ENCODE peak calls at places on chromosomes 12 and 14, in seven cellular contexts. N is HCT116, C is SK-N-MC, G is fibroblast of lung, M is GM23248, I is MM.1S, X is hepatocyte. E is an unnamed sample.

GRCh38 chr14:65639216-65639615 is 226.7 kb downstream of the FUT8 start:
- DNase-seq in C (peak), X (no peak), M (no peak), G (peak), N (no peak), I (no peak), E (no peak)

GRCh38 chr14:35299708-35300107 is 7.5 kb downstream of the PSMA6 start:
- DNase-seq in X (no peak), G (no peak), C (no peak), M (peak), I (no peak), N (no peak), E (no peak)

GRCh38 chr14:100891501-100892445 is 11.7 kb downstream of the RTL1 start:
- DNase-seq in M (no peak), C (no peak), I (no peak), X (no peak), N (no peak), G (no peak), E (no peak)

GRCh38 chr12:121893901-121894540 is 5.4 kb downstream of the PSMD9 start:
- DNase-seq in M (peak), I (peak), N (no peak), X (peak), G (peak), C (no peak), E (peak)

GRCh38 chr14:51776102-51776894 is 84.1 kb upstream of the GNG2 start:
- DNase-seq in C (no peak), X (peak), I (peak), N (peak), G (peak), M (peak), E (peak)

GRCh38 chr14:71324767-71325272 is 417.6 kb downstream of the PCNX1 start:
- DNase-seq in G (peak), X (peak), I (no peak), C (peak), M (no peak), N (no peak), E (peak)

GRCh38 chr12:3076730-3077571 is at the start of gene TSPAN9:
- DNase-seq in I (peak), N (no peak), M (peak), X (peak), G (peak), C (no peak), E (peak)

GRCh38 chr14:71486274-71486673 is 446.0 kb upstream of the RGS6 start:
- DNase-seq in X (no peak), I (no peak), M (no peak), N (no peak), G (peak), C (no peak), E (no peak)

GRCh38 chr12:86261142-86261541 is 5.0 kb upstream of the MGAT4C start:
- DNase-seq in C (no peak), I (no peak), X (no peak), G (peak), M (peak), N (no peak), E (no peak)

GRCh38 chr12:1918875-1919236 is 404 bp upstream of the CACNA2D4 start:
- DNase-seq in I (no peak), X (no peak), M (no peak), N (no peak), C (no peak), G (no peak), E (no peak)

GRCh38 chr12:12451063-12451462 is 94.2 kb downstream of the BORCS5 start:
- DNase-seq in I (no peak), M (no peak), N (no peak), C (no peak), G (no peak), X (no peak), E (no peak)

GRCh38 chr14:71143391-71144290 is 236.4 kb downstream of the PCNX1 start:
- DNase-seq in C (no peak), G (peak), M (peak), N (no peak), X (peak), I (no peak), E (peak)

GRCh38 chr12:122001379-122002209 is 20.1 kb upstream of the BCL7A start:
- DNase-seq in G (no peak), C (no peak), N (no peak), M (no peak), X (no peak), I (no peak), E (no peak)

GRCh38 chr12:92505373-92506340 is 197.1 kb upstream of the PLEKHG7 start:
- DNase-seq in N (no peak), I (no peak), G (peak), M (peak), X (peak), C (no peak), E (no peak)

GRCh38 chr14:37585971-37586759 is 8.9 kb downstream of the FOXA1 start:
- DNase-seq in C (no peak), M (no peak), N (no peak), I (no peak), G (no peak), X (no peak), E (no peak)

GRCh38 chr14:37587438-37587837 is 7.6 kb downstream of the FOXA1 start:
- DNase-seq in M (no peak), G (no peak), X (no peak), N (no peak), I (no peak), C (no peak), E (no peak)

GRCh38 chr14:37587881-37588666 is 7.0 kb downstream of the FOXA1 start:
- DNase-seq in X (peak), N (no peak), C (no peak), I (no peak), G (no peak), M (peak), E (no peak)

GRCh38 chr14:37588667-37588955 is 6.4 kb downstream of the FOXA1 start:
- DNase-seq in I (no peak), M (no peak), N (no peak), X (peak), C (no peak), G (no peak), E (no peak)

DNA sequence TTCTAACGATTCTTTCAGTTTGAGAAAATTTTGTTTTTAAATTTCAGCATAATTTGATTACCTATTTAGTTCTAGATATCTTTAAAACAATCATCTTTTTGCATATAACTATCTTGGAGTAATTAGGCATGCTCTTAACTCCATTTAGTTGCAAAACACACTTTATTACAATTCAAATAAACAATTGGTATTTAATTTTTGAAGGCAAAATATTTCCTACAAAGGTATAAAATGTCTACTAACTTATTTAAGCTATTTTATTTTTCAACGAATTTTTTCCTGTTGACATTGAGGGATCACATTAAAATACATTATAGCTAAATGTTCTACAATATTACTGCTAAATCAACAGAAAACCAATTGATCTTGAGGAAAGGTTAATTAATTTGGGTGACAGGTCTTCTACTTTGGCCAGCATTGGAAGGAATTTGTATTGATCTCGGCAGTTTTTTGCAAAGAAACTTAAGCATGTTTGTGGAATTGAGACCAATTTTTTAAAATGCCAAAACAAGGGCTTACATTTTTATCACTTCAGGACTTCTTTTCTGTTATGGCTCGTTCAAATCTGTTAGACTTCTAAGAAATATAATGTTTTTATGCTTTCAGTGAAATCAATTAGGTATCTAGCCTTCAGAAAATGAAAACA is 8.1 kb downstream of the FOXA1 start:
- DNase-seq in X (no peak), N (no peak), C (no peak), I (no peak), M (no peak), G (no peak), E (no peak)
- TF ChIP-seq EZH2 in X (peak), N (no peak), C (no peak), I (no peak), M (peak), G (peak), E (no peak)

GRCh38 chr14:56821807-56822615 is 11.7 kb upstream of the OTX2 start:
- DNase-seq in N (no peak), I (no peak), G (no peak), C (no peak), M (no peak), X (no peak), E (peak)
- H3K27ac ChIP-seq in N (no peak), I (no peak), G (no peak), C (peak), M (no peak), X (no peak), E (peak)

GRCh38 chr14:103138483-103139370 is 15.5 kb downstream of the TNFAIP2 start:
- DNase-seq in N (no peak), C (no peak), G (no peak), M (no peak), I (no peak), X (no peak), E (no peak)
- TF ChIP-seq EZH2 in N (no peak), C (no peak), G (no peak), M (no peak), I (no peak), X (no peak), E (no peak)

GRCh38 chr12:79773896-79774295 is 83.1 kb upstream of the PAWR start:
- DNase-seq in G (no peak), I (no peak), N (no peak), M (no peak), C (no peak), X (no peak), E (no peak)

GRCh38 chr12:79769860-79770485 is 79.2 kb upstream of the PAWR start:
- DNase-seq in X (no peak), M (no peak), I (no peak), N (no peak), C (no peak), G (no peak), E (no peak)

GRCh38 chr12:79765157-79765556 is 74.4 kb upstream of the PAWR start:
- DNase-seq in G (peak), I (no peak), N (no peak), M (no peak), X (no peak), C (no peak), E (no peak)

GRCh38 chr12:79766705-79767464 is 76.1 kb upstream of the PAWR start:
- DNase-seq in C (no peak), I (no peak), X (no peak), G (peak), N (no peak), M (peak), E (no peak)

GRCh38 chr12:79769189-79769859 is 78.6 kb upstream of the PAWR start:
- DNase-seq in I (no peak), M (no peak), C (no peak), G (no peak), X (no peak), N (no peak), E (no peak)
- H3K27ac ChIP-seq in I (no peak), M (no peak), C (no peak), G (no peak), X (no peak), N (no peak), E (no peak)

DNA sequence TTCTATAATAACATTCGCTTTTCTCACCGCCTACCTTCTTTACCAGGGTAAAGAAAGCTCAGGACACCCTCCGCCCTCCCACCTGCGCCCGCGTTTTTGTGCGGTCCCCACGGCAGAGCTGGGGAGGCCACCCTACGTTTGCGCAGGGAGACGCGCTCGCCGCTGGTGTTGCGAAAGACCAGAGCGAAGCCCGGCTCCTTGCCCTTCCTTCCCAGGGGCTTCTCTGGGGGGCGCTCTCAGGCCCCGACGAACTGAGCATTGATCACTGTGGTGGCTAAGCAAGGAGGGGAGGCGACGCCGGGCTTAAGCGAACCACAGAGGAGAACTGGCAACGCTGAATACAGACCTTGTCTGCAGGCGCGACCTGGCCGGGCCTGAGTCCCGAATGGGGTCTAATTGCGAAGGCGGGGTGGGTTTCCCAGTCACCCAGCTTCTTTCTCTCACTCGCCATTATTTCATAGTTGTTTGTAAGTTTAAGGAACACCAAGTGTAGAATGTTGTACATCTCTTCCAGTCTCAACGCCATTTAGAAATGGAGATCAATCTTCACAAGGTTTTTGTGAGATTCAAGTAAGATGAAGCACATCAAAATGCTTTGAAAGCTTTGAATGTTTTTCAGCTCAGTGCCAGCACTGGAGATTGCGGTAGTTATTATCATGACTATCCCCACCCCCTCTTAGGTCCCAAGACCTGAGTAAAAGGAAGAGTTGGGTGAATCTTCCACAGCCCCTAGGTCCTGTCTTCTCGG is 1.7 kb upstream of the NKX2-1 start:
- DNase-seq in C (no peak), G (no peak), N (no peak), M (no peak), X (no peak), I (no peak), E (no peak)
- TF ChIP-seq EZH2 in C (no peak), G (peak), N (no peak), M (no peak), X (peak), I (no peak), E (peak)

DNA sequence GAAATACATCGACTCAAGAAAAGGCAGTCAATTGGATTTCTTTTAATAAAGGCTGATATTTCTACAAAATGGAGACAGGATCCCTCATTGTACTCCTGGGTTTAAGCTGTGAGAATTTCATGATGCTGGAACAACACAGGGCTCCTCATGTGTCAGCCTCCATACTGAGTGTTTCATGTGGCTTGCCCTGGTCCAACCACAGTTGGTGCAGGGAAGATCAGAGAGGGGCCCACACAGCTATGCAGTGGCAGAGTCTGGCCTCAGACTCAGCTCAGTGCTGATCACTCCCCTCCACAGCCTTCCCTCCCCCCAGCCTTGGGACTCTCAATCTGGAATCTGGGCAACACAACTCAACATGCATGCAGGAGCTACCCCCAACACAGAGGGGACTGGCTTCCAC is 122.5 kb upstream of the OVCH1 start:
- DNase-seq in X (no peak), C (no peak), I (no peak), M (no peak), G (no peak), N (no peak), E (no peak)
- H3K27ac ChIP-seq in X (no peak), C (no peak), I (no peak), M (no peak), G (no peak), N (no peak), E (no peak)

GRCh38 chr14:92687681-92688433 is 60.6 kb downstream of the LGMN start:
- DNase-seq in M (no peak), C (no peak), N (no peak), X (peak), I (no peak), G (peak), E (no peak)
- TF ChIP-seq EZH2 in M (no peak), C (no peak), N (no peak), X (no peak), I (no peak), G (no peak), E (no peak)

GRCh38 chr14:45128963-45129629 is 5.2 kb downstream of the FKBP3 start:
- DNase-seq in N (no peak), C (no peak), G (no peak), M (no peak), X (no peak), I (no peak), E (no peak)
- H3K27ac ChIP-seq in N (no peak), C (no peak), G (no peak), M (no peak), X (no peak), I (no peak), E (no peak)

DNA sequence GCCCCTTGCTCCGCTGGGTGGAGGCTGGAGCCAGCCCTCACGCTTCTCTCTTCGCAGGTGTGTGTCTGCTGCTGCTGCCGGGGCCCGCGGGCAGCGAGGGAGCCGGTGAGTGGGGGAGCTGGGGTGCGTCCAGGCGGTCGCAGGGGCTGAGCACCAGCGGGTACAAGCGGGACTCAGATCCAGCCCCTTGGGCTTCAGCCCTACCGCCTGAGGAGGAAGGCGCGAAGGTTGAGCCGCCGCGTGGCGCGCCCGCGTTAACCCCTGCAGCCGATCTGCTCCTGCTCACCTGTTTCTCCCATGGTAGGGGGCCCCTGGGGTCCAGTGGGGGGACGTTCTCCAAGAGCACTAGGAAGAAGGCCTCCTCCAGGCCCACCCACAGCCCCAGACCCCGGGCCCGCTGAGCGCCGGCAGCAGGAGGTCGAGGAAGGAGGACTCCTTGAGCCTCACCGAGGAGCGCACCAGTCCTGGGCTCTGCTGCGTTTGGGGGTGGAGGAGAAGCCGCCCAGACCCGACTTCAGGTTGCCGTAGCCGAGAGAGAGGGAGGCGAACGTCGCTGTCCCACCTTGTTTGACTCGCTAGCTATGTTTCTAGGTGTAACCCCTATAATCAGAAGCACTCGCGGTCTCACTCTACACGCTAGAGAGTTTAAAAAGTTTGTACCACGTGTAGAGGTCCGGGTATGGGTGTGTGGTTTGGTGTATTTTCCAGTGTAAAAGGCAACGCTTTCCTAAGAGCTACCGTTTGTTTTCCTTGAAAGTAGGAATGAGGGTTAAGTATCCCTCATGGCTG is 834 bp downstream of the COCH start:
- DNase-seq in G (no peak), N (no peak), C (no peak), I (no peak), M (peak), X (peak), E (peak)
- TF ChIP-seq EZH2 in G (peak), N (no peak), C (no peak), I (no peak), M (peak), X (peak), E (no peak)